ENCODE peak calls at places on chromosome 16, in six cellular contexts. M, G, A, T, D and Q are unnamed samples.

GRCh38 chr16:83137326-83137770 is 510.6 kb downstream of the CDH13 start:
- DNase-seq in D (peak; percentile 11), T (no peak), G (peak; percentile 48), M (peak; percentile 92), A (no peak), Q (no peak)

GRCh38 chr16:22623351-22623781 is 112.7 kb downstream of the NPIPB5 start:
- DNase-seq in A (no peak), D (no peak), T (no peak), G (no peak), M (no peak), Q (no peak)

GRCh38 chr16:85326113-85326793 is 214.0 kb upstream of the CIBAR2 start:
- DNase-seq in M (no peak), D (no peak), T (no peak), G (no peak), A (no peak), Q (no peak)

GRCh38 chr16:15988268-15989013 is 39.0 kb downstream of the ABCC1 start:
- DNase-seq in M (no peak), A (no peak), D (no peak), T (no peak), G (no peak), Q (no peak)

GRCh38 chr16:77660311-77660710 is 62.0 kb upstream of the NUDT7 start:
- DNase-seq in T (no peak), A (no peak), D (peak; percentile 53), M (peak; percentile 55), G (no peak), Q (peak; percentile 29)

GRCh38 chr16:55401036-55401435 is 77.0 kb downstream of the IRX6 start:
- DNase-seq in G (no peak), D (no peak), A (no peak), M (no peak), T (no peak), Q (no peak)

GRCh38 chr16:84647830-84648594 is at the start of gene KLHL36:
- DNase-seq in G (peak; percentile 94), A (peak; percentile 54), M (no peak), T (peak; percentile 78), D (no peak), Q (no peak)

GRCh38 chr16:63617990-63618763 is 1503.7 kb downstream of the CDH11 start:
- DNase-seq in G (no peak), T (no peak), A (peak; percentile 60), D (no peak), M (no peak), Q (no peak)

GRCh38 chr16:68993885-68994284 is 111.6 kb upstream of the HAS3 start:
- DNase-seq in G (peak; percentile 35), T (no peak), M (peak; percentile 72), A (no peak), D (peak; percentile 78), Q (peak; percentile 35)

GRCh38 chr16:22848451-22848850 is 34.5 kb downstream of the HS3ST2 start:
- DNase-seq in G (no peak), M (no peak), T (no peak), D (no peak), A (no peak), Q (no peak)

GRCh38 chr16:31298958-31299357 is 39.2 kb downstream of the ITGAM start:
- DNase-seq in D (no peak), G (no peak), M (no peak), A (no peak), T (peak; percentile 2), Q (no peak)

GRCh38 chr16:528111-529011 is 849 bp downstream of the CAPN15 start:
- DNase-seq in A (no peak), T (peak; percentile 16), G (peak; percentile 54), D (no peak), M (peak; percentile 8), Q (no peak)

GRCh38 chr16:80652441-80652840 is 111.6 kb downstream of the DYNLRB2 start:
- DNase-seq in D (no peak), A (no peak), T (no peak), M (no peak), G (no peak), Q (no peak)

GRCh38 chr16:29961127-29961478 is 776 bp upstream of the TMEM219 start:
- DNase-seq in M (no peak), T (no peak), A (no peak), G (no peak), D (no peak), Q (no peak)

GRCh38 chr16:69112285-69113129 is 7.1 kb downstream of the HAS3 start:
- DNase-seq in M (no peak), D (no peak), T (no peak), G (peak; percentile 79), A (peak; percentile 57), Q (no peak)

GRCh38 chr16:27465483-27465879 is 63.5 kb downstream of the IL21R start:
- DNase-seq in M (no peak), G (no peak), D (no peak), T (no peak), A (no peak), Q (no peak)

GRCh38 chr16:19136549-19137196 is 22.9 kb downstream of the ITPRIPL2 start:
- DNase-seq in T (no peak), G (no peak), A (no peak), M (no peak), D (no peak), Q (no peak)

GRCh38 chr16:46648656-46649055 is 27.5 kb upstream of the SHCBP1 start:
- DNase-seq in D (no peak), M (no peak), T (no peak), G (no peak), A (no peak), Q (no peak)

GRCh38 chr16:16048904-16049582 is 99.6 kb downstream of the ABCC1 start:
- DNase-seq in T (no peak), M (no peak), G (no peak), A (peak; percentile 73), D (no peak), Q (no peak)

GRCh38 chr16:24253192-24253591 is 2.9 kb upstream of the CACNG3 start:
- DNase-seq in T (peak; percentile 50), G (peak; percentile 41), M (no peak), A (no peak), D (peak; percentile 24), Q (no peak)

GRCh38 chr16:76947694-76948093 is 243.3 kb upstream of the MON1B start:
- DNase-seq in D (no peak), T (no peak), G (no peak), M (peak; percentile 6), A (no peak), Q (no peak)

GRCh38 chr16:17578921-17579876 is 108.4 kb upstream of the XYLT1 start:
- DNase-seq in D (no peak), G (peak; percentile 67), A (peak; percentile 40), T (peak; percentile 58), M (peak; percentile 80), Q (peak; percentile 32)